ENCODE peak calls at places on chromosome 15, in four cellular contexts. I, B, W and E are unnamed samples.

GRCh38 chr15:88255496-88256171 is 905 bp downstream of the NTRK3 start:
- DNase-seq in W (no peak), B (no peak), I (no peak), E (no peak)

GRCh38 chr15:69457304-69458280 is 5.0 kb downstream of the RPLP1 start:
- DNase-seq in W (no peak), I (no peak), B (no peak), E (no peak)

GRCh38 chr15:40092416-40093223 is 16.1 kb downstream of the BMF start:
- DNase-seq in I (peak; percentile 49), W (no peak), B (peak; percentile 97), E (peak; percentile 33)

GRCh38 chr15:77630956-77631789 is 1.5 kb downstream of the LINGO1 start:
- DNase-seq in I (no peak), B (no peak), W (no peak), E (no peak)

GRCh38 chr15:45112592-45113379 is 1.2 kb downstream of the DUOX2 start:
- DNase-seq in W (no peak), B (no peak), I (no peak), E (no peak)

GRCh38 chr15:95528920-95529319 is 801.6 kb upstream of the NR2F2 start:
- DNase-seq in I (no peak), W (no peak), B (no peak), E (no peak)

GRCh38 chr15:62253294-62253693 is 88.2 kb upstream of the C2CD4B start:
- DNase-seq in B (no peak), W (no peak), I (no peak), E (no peak)

GRCh38 chr15:93107646-93108045 is 18.6 kb upstream of the RGMA start:
- DNase-seq in W (no peak), B (no peak), I (no peak), E (no peak)

GRCh38 chr15:25766421-25766820 is 96.7 kb downstream of the ATP10A start:
- DNase-seq in I (no peak), W (no peak), B (no peak), E (no peak)

GRCh38 chr15:89442671-89443307 is 53.6 kb downstream of the RHCG start:
- DNase-seq in B (no peak), I (no peak), W (peak; percentile 13), E (no peak)

GRCh38 chr15:92142242-92143232 is 251.1 kb upstream of the ST8SIA2 start:
- DNase-seq in I (no peak), B (no peak), W (no peak), E (no peak)

GRCh38 chr15:65940618-65940909 is 71.3 kb downstream of the RAB11A start:
- DNase-seq in B (no peak), W (no peak), I (no peak), E (no peak)

GRCh38 chr15:79430901-79431635 is 1.1 kb upstream of the MINAR1 start:
- DNase-seq in I (no peak), W (no peak), B (no peak), E (no peak)

GRCh38 chr15:90351479-90352108 is 490 bp upstream of the ZNF774 start:
- DNase-seq in I (no peak), B (no peak), W (no peak), E (no peak)

GRCh38 chr15:94494732-94495131 is 263.4 kb downstream of the MCTP2 start:
- DNase-seq in I (no peak), B (no peak), W (no peak), E (no peak)

GRCh38 chr15:42832577-42832976 is 88.0 kb downstream of the TTBK2 start:
- DNase-seq in I (no peak), W (no peak), B (peak; percentile 55), E (no peak)

GRCh38 chr15:53591041-53591440 is 168.4 kb downstream of the WDR72 start:
- DNase-seq in B (no peak), I (no peak), W (no peak), E (no peak)

GRCh38 chr15:30992465-30992864 is 1.0 kb upstream of the MTMR10 start:
- DNase-seq in B (no peak), I (no peak), W (no peak), E (no peak)

GRCh38 chr15:92500023-92500630 is 106.4 kb downstream of the ST8SIA2 start:
- DNase-seq in W (no peak), B (no peak), I (no peak), E (no peak)

GRCh38 chr15:39886418-39886817 is 33.6 kb downstream of the GPR176 start:
- DNase-seq in B (no peak), W (no peak), I (no peak), E (no peak)

GRCh38 chr15:71115567-71116351 is 488 bp downstream of the THSD4 start:
- DNase-seq in I (no peak), B (no peak), W (no peak), E (no peak)

GRCh38 chr15:73335026-73335425 is 33.7 kb downstream of the HCN4 start:
- DNase-seq in W (no peak), I (no peak), B (no peak), E (no peak)

GRCh38 chr15:63296195-63296594 is 18.8 kb downstream of the APH1B start:
- DNase-seq in I (no peak), B (no peak), W (no peak), E (no peak)

GRCh38 chr15:92231461-92231860 is 162.2 kb upstream of the ST8SIA2 start:
- DNase-seq in B (no peak), W (no peak), I (no peak), E (no peak)

GRCh38 chr15:37931321-37931720 is 3.1 kb upstream of the TMCO5A start:
- DNase-seq in I (no peak), B (no peak), W (no peak), E (no peak)

GRCh38 chr15:64158363-64159134 is 4.3 kb downstream of the PPIB start:
- DNase-seq in I (no peak), W (no peak), B (no peak), E (no peak)

GRCh38 chr15:32994810-32995424 is 199.6 kb downstream of the FMN1 start:
- DNase-seq in I (no peak), B (peak; percentile 39), W (no peak), E (no peak)

GRCh38 chr15:38707802-38708671 is 143.4 kb upstream of the RASGRP1 start:
- DNase-seq in I (no peak), B (peak; percentile 59), W (no peak), E (no peak)

GRCh38 chr15:51499379-51499976 is 123.1 kb downstream of the DMXL2 start:
- DNase-seq in I (no peak), W (no peak), B (peak; percentile 34), E (no peak)

GRCh38 chr15:100778831-100779288 is 100.8 kb upstream of the ALDH1A3 start:
- DNase-seq in W (no peak), I (no peak), B (no peak), E (no peak)